ENCODE peak calls at places on chromosome 15, in five cellular contexts. K, B, V, R and F are unnamed samples.

GRCh38 chr15:69403611-69404010 is 10.5 kb upstream of the KIF23 start:
- DNase-seq in R (peak), V (no peak), K (no peak), B (no peak), F (no peak)

GRCh38 chr15:52288051-52288942 is 7.3 kb downstream of the MYO5C start:
- DNase-seq in V (no peak), R (peak), B (peak), K (no peak), F (no peak)

GRCh38 chr15:94070341-94071275 is 160.8 kb upstream of the MCTP2 start:
- DNase-seq in B (peak), K (no peak), R (no peak), V (peak), F (peak)

GRCh38 chr15:74403981-74404563 is 29.7 kb downstream of the SEMA7A start:
- DNase-seq in V (no peak), R (no peak), K (peak), B (peak), F (no peak)

GRCh38 chr15:92468987-92469386 is 75.3 kb downstream of the ST8SIA2 start:
- DNase-seq in R (no peak), B (no peak), K (no peak), V (no peak), F (no peak)

GRCh38 chr15:101827257-101827656 is 15.3 kb downstream of the OR4F15 start:
- DNase-seq in R (no peak), V (no peak), K (no peak), B (no peak), F (no peak)

GRCh38 chr15:66100761-66101160 is 152.8 kb downstream of the MEGF11 start:
- DNase-seq in V (no peak), K (no peak), R (no peak), B (no peak), F (no peak)

GRCh38 chr15:90286678-90287077 is 21.2 kb downstream of the NGRN start:
- DNase-seq in V (peak), R (peak), B (no peak), K (no peak), F (no peak)

GRCh38 chr15:93201940-93202339 is 112.9 kb upstream of the RGMA start:
- DNase-seq in B (no peak), V (no peak), K (no peak), R (no peak), F (no peak)

GRCh38 chr15:69997701-69998273 is 99.9 kb downstream of the TLE3 start:
- DNase-seq in R (peak), V (no peak), K (peak), B (no peak), F (no peak)

GRCh38 chr15:67187351-67187854 is 67.1 kb downstream of the AAGAB start:
- DNase-seq in B (no peak), K (no peak), V (no peak), R (no peak), F (no peak)

GRCh38 chr15:64985382-64986033 is 4.2 kb downstream of the SPG21 start:
- DNase-seq in R (peak), V (no peak), K (no peak), B (no peak), F (no peak)

GRCh38 chr15:69758810-69759410 is 306.3 kb downstream of the RPLP1 start:
- DNase-seq in K (peak), B (peak), R (peak), V (no peak), F (no peak)

GRCh38 chr15:94523873-94524272 is 292.5 kb downstream of the MCTP2 start:
- DNase-seq in R (no peak), K (no peak), B (no peak), V (peak), F (no peak)

GRCh38 chr15:80777137-80777536 is 2.0 kb upstream of the CEMIP start:
- DNase-seq in R (peak), B (no peak), V (no peak), K (no peak), F (no peak)

GRCh38 chr15:92958105-92958504 is 58.0 kb downstream of the CHD2 start:
- DNase-seq in V (no peak), K (no peak), R (peak), B (no peak), F (no peak)

GRCh38 chr15:77571741-77572140 is 61.0 kb downstream of the LINGO1 start:
- DNase-seq in K (no peak), V (no peak), B (no peak), R (no peak), F (no peak)

GRCh38 chr15:67161881-67162280 is 92.6 kb downstream of the AAGAB start:
- DNase-seq in R (peak), K (no peak), B (no peak), V (no peak), F (no peak)

GRCh38 chr15:31147456-31147855 is 45.9 kb upstream of the TRPM1 start:
- DNase-seq in K (no peak), R (no peak), B (no peak), V (no peak), F (no peak)

GRCh38 chr15:31149987-31150386 is 48.5 kb upstream of the TRPM1 start:
- DNase-seq in K (no peak), V (no peak), B (peak), R (no peak), F (peak)

GRCh38 chr15:31147943-31148621 is 46.6 kb upstream of the TRPM1 start:
- DNase-seq in K (no peak), B (no peak), R (no peak), V (peak), F (peak)

GRCh38 chr15:31150732-31151212 is 49.2 kb upstream of the TRPM1 start:
- DNase-seq in R (no peak), K (no peak), V (peak), B (no peak), F (peak)

DNA sequence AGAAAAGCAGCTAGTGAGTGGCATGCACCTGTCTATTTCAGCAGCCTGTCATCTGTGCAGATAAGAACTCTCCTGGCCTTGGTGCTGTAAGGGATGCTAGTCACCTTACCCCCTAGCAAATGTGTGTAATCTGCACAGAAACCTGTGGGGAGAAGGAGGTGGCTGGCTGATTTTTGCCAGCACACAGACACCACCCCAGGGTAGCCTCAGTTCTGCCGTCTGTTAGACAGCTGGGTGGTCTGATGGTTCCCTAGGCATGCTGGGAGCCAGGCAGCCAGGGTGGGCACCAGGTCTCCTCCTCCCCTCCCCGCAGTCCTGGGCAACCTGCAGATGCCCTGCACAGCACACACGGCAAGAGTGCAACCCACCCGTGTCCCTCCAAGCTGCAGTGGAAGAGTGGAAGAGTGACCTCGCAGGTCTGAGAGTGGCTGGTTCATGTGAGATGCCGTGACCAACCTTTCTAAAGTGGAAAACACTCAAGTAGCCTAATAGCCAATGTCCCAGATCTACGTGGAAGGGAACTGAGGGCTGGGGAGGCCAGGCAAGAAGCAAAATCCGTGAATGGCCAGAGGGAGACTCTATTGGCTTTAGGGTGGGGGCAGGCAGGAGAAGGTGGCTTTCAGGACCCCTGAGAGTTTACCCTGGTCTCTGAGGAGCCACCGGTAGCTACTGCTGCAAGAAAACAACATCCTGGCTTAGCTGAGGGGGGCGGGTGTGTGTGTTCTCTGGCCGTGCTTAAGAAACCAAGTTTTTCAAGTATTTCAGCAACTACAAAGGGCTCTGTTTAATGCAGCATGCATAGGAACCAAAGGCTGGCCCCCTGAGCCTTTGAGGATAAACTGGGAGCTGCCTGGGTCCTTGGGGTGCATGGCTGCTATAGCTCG is 47.3 kb upstream of the TRPM1 start:
- DNase-seq in V (peak), R (no peak), K (no peak), B (peak), F (peak)
- H3K4me3 ChIP-seq in V (no peak), R (no peak), K (no peak), B (no peak), F (no peak)

DNA sequence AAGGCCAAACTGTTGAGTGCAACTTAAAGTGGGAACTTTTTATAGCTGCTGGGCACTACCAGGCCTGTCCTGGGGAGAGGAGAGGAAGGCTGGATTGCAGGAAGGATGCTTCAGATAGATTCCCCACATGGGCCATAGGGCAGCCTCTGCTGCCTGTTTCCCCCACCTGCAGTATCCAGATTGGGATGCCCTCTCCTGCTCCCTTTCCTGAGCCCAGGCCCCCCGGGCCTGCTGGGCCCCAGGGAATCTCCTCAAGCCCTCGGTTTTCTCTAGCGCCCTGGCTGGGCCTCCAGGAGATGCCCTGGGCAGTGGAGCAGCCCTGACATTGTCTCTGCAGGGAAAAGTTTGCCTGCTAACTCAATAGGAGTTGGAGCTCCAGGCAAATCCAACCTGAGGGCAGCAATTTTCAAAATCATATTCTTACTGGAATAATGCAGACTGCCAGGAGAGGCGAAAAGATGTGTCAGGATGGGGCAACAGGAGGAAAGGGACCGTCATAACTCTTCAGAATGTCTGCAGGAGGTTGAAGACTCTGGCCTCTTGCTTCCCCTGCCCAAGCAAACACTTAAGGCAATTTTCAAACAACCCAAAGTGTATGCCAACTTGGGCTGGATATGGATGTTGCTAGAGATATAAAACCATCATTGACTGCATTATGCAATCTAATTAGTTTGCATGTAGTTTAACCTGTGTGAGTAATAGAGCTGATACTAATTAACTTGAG is 4.4 kb downstream of the NR2F2 start:
- DNase-seq in R (peak), B (no peak), V (peak), K (no peak), F (no peak)
- H3K4me3 ChIP-seq in R (peak), B (peak), V (no peak), K (no peak), F (no peak)

GRCh38 chr15:97672586-97672985 is 287.9 kb upstream of the ARRDC4 start:
- DNase-seq in K (no peak), V (no peak), R (no peak), B (no peak), F (no peak)
- H3K4me3 ChIP-seq in K (no peak), V (no peak), R (no peak), B (no peak), F (no peak)

GRCh38 chr15:85064710-85065109 is 83.1 kb downstream of the PDE8A start:
- DNase-seq in R (no peak), B (no peak), K (no peak), V (no peak), F (no peak)
- H3K4me3 ChIP-seq in R (no peak), B (no peak), K (no peak), V (no peak), F (no peak)

GRCh38 chr15:63500265-63501250 is 3.8 kb upstream of the USP3 start:
- DNase-seq in R (no peak), K (no peak), B (no peak), V (no peak), F (no peak)
- H3K4me3 ChIP-seq in R (no peak), K (no peak), B (no peak), V (peak), F (peak)

GRCh38 chr15:39092761-39093160 is 488.1 kb upstream of the THBS1 start:
- DNase-seq in V (no peak), R (no peak), K (no peak), B (no peak), F (no peak)
- H3K4me3 ChIP-seq in V (no peak), R (no peak), K (no peak), B (no peak), F (no peak)

GRCh38 chr15:99090011-99090699 is 14.7 kb upstream of the SYNM start:
- DNase-seq in R (peak), K (no peak), B (no peak), V (no peak), F (no peak)
- H3K4me3 ChIP-seq in R (no peak), K (no peak), B (no peak), V (no peak), F (no peak)